ENCODE peak calls at places on chromosomes 2 and 18, in nine cellular contexts. G, N, Z, L, S, Q, K, U and B are unnamed samples. For H3K27me3, the result is how much of the 10 kb centered on the place peaks cover.

GRCh38 chr18:36544036-36544725 is 246.7 kb downstream of the FHOD3 start:
- DNase-seq in G (no peak), U (no peak), K (no peak), Z (peak), Q (no peak), L (no peak), N (no peak), S (no peak), B (no peak)

GRCh38 chr2:181632733-181633401 is 24.0 kb downstream of the CERKL start:
- DNase-seq in K (no peak), L (no peak), G (no peak), Q (no peak), Z (no peak), N (no peak), U (no peak), S (no peak), B (no peak)

GRCh38 chr2:163647300-163647699 is 88.5 kb downstream of the FIGN start:
- DNase-seq in G (no peak), L (no peak), U (no peak), Q (no peak), Z (no peak), K (no peak), N (no peak), S (no peak), B (no peak)

GRCh38 chr2:18792226-18792629 is 202.9 kb upstream of the NT5C1B start:
- DNase-seq in N (peak), G (no peak), Q (no peak), L (no peak), U (no peak), Z (no peak), S (no peak), K (no peak), B (no peak)

GRCh38 chr18:63321291-63321690 is 1.7 kb upstream of the BCL2 start:
- DNase-seq in Q (no peak), L (no peak), S (no peak), U (no peak), G (no peak), N (no peak), K (no peak), Z (no peak), B (no peak)

GRCh38 chr2:127993659-127994058 is 34.2 kb downstream of the SAP130 start:
- DNase-seq in N (no peak), U (no peak), K (no peak), S (no peak), G (no peak), L (no peak), Z (no peak), Q (no peak), B (no peak)

GRCh38 chr18:31424383-31424988 is 23.1 kb upstream of the DSG3 start:
- DNase-seq in U (no peak), L (peak), Q (peak), N (no peak), G (no peak), K (no peak), S (peak), Z (no peak), B (peak)

GRCh38 chr2:12424820-12425219 is 291.9 kb upstream of the TRIB2 start:
- DNase-seq in L (no peak), Z (no peak), K (no peak), G (peak), U (no peak), Q (no peak), S (peak), N (peak), B (no peak)

GRCh38 chr2:223944704-223945531 is at the start of gene WDFY1:
- DNase-seq in K (peak), G (peak), Q (peak), U (peak), S (peak), L (peak), N (peak), Z (peak), B (no peak)

GRCh38 chr2:223947711-223948205 is 2.6 kb upstream of the WDFY1 start:
- DNase-seq in S (peak), Q (no peak), L (peak), K (no peak), G (no peak), Z (no peak), N (no peak), U (no peak), B (no peak)

GRCh38 chr2:223944166-223944703 is 900 bp downstream of the WDFY1 start:
- DNase-seq in S (peak), G (peak), L (peak), U (peak), N (peak), K (no peak), Q (no peak), Z (peak), B (no peak)

GRCh38 chr2:223943561-223944008 is 1.6 kb downstream of the WDFY1 start:
- DNase-seq in S (no peak), U (no peak), Q (no peak), K (no peak), Z (no peak), G (no peak), L (no peak), N (no peak), B (no peak)

DNA sequence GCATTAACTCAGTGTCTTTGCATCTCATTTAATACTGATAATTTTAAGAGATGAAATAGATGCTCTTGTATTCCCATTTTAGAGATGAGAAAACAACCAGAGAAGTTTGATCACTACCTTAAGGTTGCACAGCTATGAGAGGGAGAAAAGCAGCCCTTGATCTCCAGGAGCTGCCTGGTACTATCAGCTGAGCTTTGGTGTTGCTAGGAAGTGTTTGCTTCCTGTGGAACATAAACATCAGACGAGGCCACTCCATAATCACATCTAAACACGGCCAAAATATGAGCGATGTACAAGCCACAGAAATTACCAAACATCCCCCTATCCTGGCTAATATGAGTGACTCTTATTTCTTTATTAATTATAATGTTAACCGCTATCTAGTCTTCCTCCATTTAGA is 620 bp upstream of the WDFY1 start:
- DNase-seq in Z (no peak), G (no peak), N (no peak), K (no peak), U (no peak), Q (no peak), S (no peak), L (no peak), B (no peak)
- H3K4me3 ChIP-seq in Z (peak), G (peak), N (peak), K (no peak), U (peak), Q (peak), S (peak), L (no peak), B (no peak)

DNA sequence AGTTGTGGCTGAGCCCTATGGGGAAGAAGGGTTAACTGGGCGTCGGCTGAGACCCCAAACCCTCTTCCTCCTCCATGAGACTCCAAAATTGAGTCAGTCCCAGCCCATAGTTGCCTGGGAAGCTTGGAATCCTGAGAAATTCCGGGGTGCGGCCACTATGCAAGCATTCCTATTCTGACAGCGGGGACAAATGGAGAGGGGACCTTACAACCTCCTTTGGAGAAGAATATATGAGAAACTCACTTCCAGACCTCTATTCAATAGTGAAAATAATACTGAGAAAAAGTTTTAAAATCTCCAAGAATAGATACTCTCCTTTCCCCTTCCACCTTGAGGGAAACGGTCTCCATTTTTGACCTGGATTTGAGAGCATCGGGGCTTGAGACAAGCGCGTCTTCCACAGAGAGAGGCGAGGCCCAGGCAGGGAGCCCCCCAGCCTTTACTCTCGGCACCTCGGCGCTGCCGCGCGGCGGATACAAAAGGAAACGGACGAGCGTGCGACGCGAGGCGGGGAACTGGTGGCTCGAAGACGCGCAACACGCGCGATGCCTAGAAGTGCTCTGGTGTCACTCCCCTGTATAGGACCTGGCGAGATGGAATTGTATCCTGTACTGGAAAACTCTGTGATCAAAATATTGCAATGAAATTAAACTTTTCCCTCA is 11.1 kb downstream of the NR4A2 start:
- DNase-seq in G (peak), S (peak), U (peak), Q (no peak), L (peak), Z (no peak), K (no peak), N (no peak), B (no peak)
- H3K27me3 ChIP-seq in G (under half), S (half or more), U (under half), Q (under half), L (under half), Z (under half), K (under half), N (under half), B (half or more)

GRCh38 chr2:109277414-109277813 is 148.4 kb downstream of the SH3RF3 start:
- DNase-seq in Z (no peak), K (no peak), L (no peak), U (no peak), N (no peak), G (no peak), Q (no peak), S (no peak), B (no peak)

GRCh38 chr2:109282865-109283264 is 153.9 kb downstream of the SH3RF3 start:
- DNase-seq in Q (no peak), L (no peak), G (no peak), S (no peak), K (no peak), N (no peak), Z (no peak), U (no peak), B (no peak)

GRCh38 chr2:109280804-109281203 is 151.8 kb downstream of the SH3RF3 start:
- DNase-seq in U (no peak), N (no peak), S (no peak), L (peak), Z (no peak), G (no peak), K (no peak), Q (no peak), B (no peak)

GRCh38 chr2:109282360-109282759 is 153.4 kb downstream of the SH3RF3 start:
- DNase-seq in N (no peak), S (no peak), Z (no peak), U (no peak), G (no peak), L (no peak), K (no peak), Q (no peak), B (no peak)

GRCh38 chr2:109279243-109279860 is 150.3 kb downstream of the SH3RF3 start:
- DNase-seq in S (peak), N (no peak), U (no peak), Q (no peak), K (no peak), L (peak), G (no peak), Z (no peak), B (no peak)
- H3K4me3 ChIP-seq in S (no peak), N (no peak), U (no peak), Q (no peak), K (no peak), L (no peak), G (no peak), Z (no peak), B (no peak)

GRCh38 chr2:44802409-44803099 is 138.9 kb upstream of the SIX3 start:
- DNase-seq in N (no peak), K (no peak), U (no peak), S (peak), Z (no peak), L (peak), Q (no peak), G (no peak), B (no peak)
- H3K27me3 ChIP-seq in N (half or more), K (half or more), U (under half), S (half or more), Z (under half), L (under half), Q (under half), G (under half), B (half or more)

GRCh38 chr2:44944952-44945612 is 3.6 kb downstream of the SIX3 start:
- DNase-seq in K (no peak), U (no peak), G (no peak), Z (no peak), N (no peak), S (no peak), L (no peak), Q (no peak), B (no peak)
- H3K4me3 ChIP-seq in K (no peak), U (no peak), G (no peak), Z (no peak), N (no peak), S (peak), L (no peak), Q (no peak), B (no peak)

DNA sequence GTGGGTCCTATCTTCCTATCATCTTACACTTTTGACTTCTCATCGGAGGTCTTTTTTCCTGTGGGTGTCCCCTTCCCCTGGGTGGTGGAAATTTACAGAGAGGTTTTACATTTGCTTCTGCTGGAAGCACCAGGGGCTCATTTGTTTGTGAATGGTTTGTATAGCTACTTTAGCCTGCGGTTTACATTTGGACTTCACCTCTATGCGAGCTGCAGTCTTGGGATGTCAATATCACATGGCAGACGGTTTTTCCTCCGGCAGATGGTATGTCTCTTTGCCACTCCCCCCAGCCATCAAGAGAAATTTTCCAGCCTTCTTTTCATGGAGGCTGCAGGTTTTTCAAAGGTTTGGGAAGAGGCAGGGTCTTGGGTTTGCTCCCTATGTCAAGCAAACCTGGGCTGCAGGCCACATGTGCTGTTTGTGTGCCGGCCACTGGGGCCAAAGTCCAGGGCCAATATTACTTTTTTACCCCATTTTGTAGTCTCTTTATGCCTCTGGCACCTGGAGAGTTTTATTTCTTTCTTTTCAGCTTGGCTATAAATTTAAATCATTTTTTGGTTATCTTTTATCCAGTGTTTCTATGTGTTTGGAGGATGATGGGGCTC is 23.9 kb upstream of the BOD1L2 start:
- DNase-seq in N (no peak), Q (no peak), L (peak), S (peak), Z (no peak), K (no peak), U (no peak), G (no peak), B (no peak)
- H3K27me3 ChIP-seq in N (under half), Q (under half), L (under half), S (under half), Z (under half), K (under half), U (under half), G (under half), B (under half)

GRCh38 chr2:159795781-159796667 is 2.0 kb downstream of the CD302 start:
- DNase-seq in U (no peak), L (no peak), N (no peak), K (no peak), S (no peak), Q (no peak), Z (no peak), G (no peak), B (no peak)
- H3K4me3 ChIP-seq in U (no peak), L (no peak), N (no peak), K (no peak), S (peak), Q (no peak), Z (peak), G (peak), B (no peak)

DNA sequence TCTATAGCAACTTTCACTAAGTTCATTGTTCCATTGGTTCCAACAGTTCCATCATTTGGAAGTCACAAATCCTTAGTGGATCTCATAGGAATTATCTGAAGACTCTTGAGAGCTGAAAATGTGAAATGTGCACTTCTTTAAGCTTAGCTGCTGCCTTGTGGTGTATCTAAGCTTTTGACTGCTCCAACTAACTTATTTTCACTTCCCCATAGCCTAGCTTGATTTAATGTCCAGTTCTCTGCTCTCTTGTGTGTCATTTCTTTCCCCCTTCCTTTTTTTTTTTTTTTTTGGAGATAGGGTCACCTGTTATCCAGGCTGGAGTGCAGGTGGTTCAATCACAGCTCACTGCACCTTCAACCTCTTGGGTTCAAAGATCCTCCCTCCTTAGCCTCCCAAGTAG is 34.9 kb upstream of the CD302 start:
- DNase-seq in K (no peak), U (no peak), N (no peak), G (no peak), S (no peak), Z (no peak), L (no peak), Q (no peak), B (no peak)
- H3K27me3 ChIP-seq in K (under half), U (under half), N (under half), G (under half), S (half or more), Z (under half), L (under half), Q (under half), B (under half)

DNA sequence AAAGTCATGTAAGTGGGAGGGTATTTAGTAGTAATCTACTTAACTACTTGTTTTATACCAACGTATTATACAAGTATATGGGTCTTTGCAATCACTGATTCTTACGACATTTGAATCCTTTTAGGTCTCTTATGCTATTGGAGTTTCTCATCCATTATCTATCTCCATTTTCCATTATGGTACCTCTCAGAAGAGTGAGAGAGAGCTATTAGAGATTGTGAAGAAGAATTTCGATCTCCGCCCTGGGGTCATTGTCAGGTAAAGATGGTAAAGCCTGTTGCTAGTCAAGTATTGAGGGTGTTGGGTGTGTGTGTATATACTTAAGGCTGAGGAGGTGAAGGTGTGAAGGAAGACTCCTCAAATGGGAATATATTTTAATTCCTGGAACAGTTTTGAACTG is 3.8 kb downstream of the MAT2A start:
- DNase-seq in Q (no peak), K (no peak), Z (no peak), N (no peak), G (no peak), L (no peak), U (no peak), S (no peak), B (no peak)
- H3K4me3 ChIP-seq in Q (no peak), K (peak), Z (peak), N (no peak), G (no peak), L (no peak), U (no peak), S (peak), B (no peak)

DNA sequence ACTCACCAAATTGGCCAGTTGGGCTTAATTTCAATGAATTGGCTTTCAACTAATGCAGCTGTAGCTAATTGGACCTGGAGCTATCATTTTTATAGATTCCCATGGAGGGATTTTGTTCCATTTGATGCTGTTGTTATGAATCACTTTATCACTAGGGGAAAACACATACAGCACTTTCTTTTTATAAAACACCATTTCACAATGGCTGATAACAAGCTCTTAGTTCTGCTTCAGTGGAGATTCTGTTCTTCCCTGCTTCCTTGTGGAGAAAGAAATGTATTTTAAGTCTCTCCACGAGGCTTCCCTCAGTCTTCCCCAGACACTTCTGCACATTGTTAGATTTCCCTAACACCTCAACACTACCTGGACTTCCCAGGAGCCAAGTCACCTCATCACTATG is 71.8 kb downstream of the INPP5D start:
- DNase-seq in G (no peak), U (no peak), L (no peak), S (no peak), Z (no peak), N (no peak), Q (no peak), K (no peak), B (peak)
- H3K27me3 ChIP-seq in G (under half), U (under half), L (under half), S (under half), Z (under half), N (under half), Q (under half), K (under half), B (under half)